ENCODE peak calls at places on chromosomes 4 and X, in four cellular contexts. C is IMR-90; Y is GM23248; W is CD4-positive, CD25-positive, alpha-beta regulatory T cell. P is an unnamed sample.

GRCh38 chrX:12758291-12758690 is 32.9 kb upstream of the PRPS2 start:
- DNase-seq in C (no peak), Y (peak; percentile 8), W (no peak), P (no peak)

GRCh38 chr4:80812145-80812544 is 218.4 kb upstream of the BMP3 start:
- DNase-seq in C (no peak), Y (no peak), W (no peak), P (no peak)

GRCh38 chr4:111847256-111848108 is 297.8 kb upstream of the FAM241A start:
- DNase-seq in C (no peak), Y (peak; percentile 18), W (no peak), P (no peak)

GRCh38 chr4:65508169-65508568 is 162.1 kb downstream of the EPHA5 start:
- DNase-seq in C (peak; percentile 16), Y (peak; percentile 40), W (no peak), P (peak; percentile 90)

GRCh38 chr4:174225247-174226054 is 58.0 kb downstream of the FBXO8 start:
- DNase-seq in C (no peak), Y (no peak), W (no peak), P (no peak)

GRCh38 chrX:149908727-149909126 is 20.6 kb upstream of the HSFX4 start:
- DNase-seq in C (no peak), Y (no peak), W (no peak), P (no peak)

GRCh38 chrX:110667706-110668105 is 127.9 kb downstream of the CHRDL1 start:
- DNase-seq in C (no peak), Y (no peak), W (no peak), P (no peak)

GRCh38 chrX:40272141-40272540 is 174.4 kb upstream of the BCOR start:
- DNase-seq in C (no peak), Y (peak; percentile 8), W (no peak), P (no peak)

GRCh38 chr4:83548151-83548905 is 12.4 kb downstream of the GPAT3 start:
- DNase-seq in C (peak; percentile 97), Y (peak; percentile 98), W (no peak), P (peak; percentile 88)

GRCh38 chr4:8319731-8320385 is 50.3 kb downstream of the HTRA3 start:
- DNase-seq in C (no peak), Y (no peak), W (no peak), P (no peak)

GRCh38 chr4:98996056-98996941 is 778 bp downstream of the METAP1 start:
- DNase-seq in C (peak; percentile 55), Y (peak; percentile 73), W (no peak), P (peak; percentile 29)

GRCh38 chr4:186486172-186486571 is 69.2 kb downstream of the MTNR1A start:
- DNase-seq in C (peak; percentile 4), Y (peak; percentile 6), W (no peak), P (no peak)

GRCh38 chr4:141810038-141810701 is 173.8 kb downstream of the IL15 start:
- DNase-seq in C (peak; percentile 26), Y (no peak), W (no peak), P (no peak)

GRCh38 chr4:13542577-13543042 is 1.7 kb downstream of the NKX3-2 start:
- DNase-seq in C (no peak), Y (no peak), W (no peak), P (no peak)

GRCh38 chrX:135086197-135086854 is 34.0 kb downstream of the ETDB start:
- DNase-seq in C (peak; percentile 61), Y (peak; percentile 78), W (peak; percentile 28), P (peak; percentile 59)

GRCh38 chr4:120733968-120734367 is 188.6 kb downstream of the PRDM5 start:
- DNase-seq in C (no peak), Y (no peak), W (no peak), P (no peak)

GRCh38 chr4:7911044-7911578 is 28.6 kb downstream of the AFAP1 start:
- DNase-seq in C (peak; percentile 95), Y (peak; percentile 98), W (no peak), P (no peak)

GRCh38 chr4:80362578-80363181 is 27.1 kb downstream of the CFAP299 start:
- DNase-seq in C (peak; percentile 51), Y (peak; percentile 61), W (peak; percentile 13), P (peak; percentile 4)

GRCh38 chr4:75289843-75290616 is 224.2 kb downstream of the RCHY1 start:
- DNase-seq in C (no peak), Y (peak; percentile 19), W (no peak), P (no peak)

GRCh38 chr4:108342325-108342986 is 173.7 kb upstream of the LEF1 start:
- DNase-seq in C (no peak), Y (no peak), W (no peak), P (no peak)

GRCh38 chr4:36773467-36773866 is 471.1 kb upstream of the NWD2 start:
- DNase-seq in C (no peak), Y (no peak), W (no peak), P (no peak)

GRCh38 chr4:46931981-46932380 is 22.9 kb upstream of the COX7B2 start:
- DNase-seq in C (peak; percentile 70), Y (peak; percentile 37), W (no peak), P (peak; percentile 35)

GRCh38 chr4:13432453-13432852 is 51.7 kb downstream of the RAB28 start:
- DNase-seq in C (peak; percentile 39), Y (no peak), W (no peak), P (no peak)

GRCh38 chrX:153474718-153475117 is 4.3 kb upstream of the HAUS7 start:
- DNase-seq in C (peak; percentile 46), Y (peak; percentile 83), W (peak; percentile 39), P (peak; percentile 88)

GRCh38 chr4:13261486-13262257 is 222.5 kb downstream of the RAB28 start:
- DNase-seq in C (no peak), Y (no peak), W (no peak), P (no peak)

GRCh38 chr4:57151481-57151880 is 41.3 kb upstream of the IGFBP7 start:
- DNase-seq in C (no peak), Y (no peak), W (no peak), P (peak; percentile 44)

GRCh38 chr4:30802622-30803323 is 82.6 kb downstream of the PCDH7 start:
- DNase-seq in C (peak; percentile 38), Y (peak; percentile 4), W (no peak), P (peak; percentile 75)

GRCh38 chr4:53702334-53703266 is 111.3 kb upstream of the LNX1 start:
- DNase-seq in C (peak; percentile 77), Y (peak; percentile 86), W (no peak), P (peak; percentile 71)

GRCh38 chrX:139058831-139059495 is 347.4 kb upstream of the FGF13 start:
- DNase-seq in C (no peak), Y (peak; percentile 51), W (no peak), P (no peak)

GRCh38 chr4:38124961-38125360 is 164.8 kb downstream of the PTTG2 start:
- DNase-seq in C (no peak), Y (no peak), W (no peak), P (no peak)

GRCh38 chr4:119652978-119653377 is 24.4 kb upstream of the PDE5A start:
- DNase-seq in C (peak; percentile 93), Y (peak; percentile 52), W (no peak), P (no peak)

GRCh38 chrX:46488712-46489111 is 56.5 kb downstream of the ZNF674 start:
- DNase-seq in C (no peak), Y (no peak), W (no peak), P (no peak)

DNA sequence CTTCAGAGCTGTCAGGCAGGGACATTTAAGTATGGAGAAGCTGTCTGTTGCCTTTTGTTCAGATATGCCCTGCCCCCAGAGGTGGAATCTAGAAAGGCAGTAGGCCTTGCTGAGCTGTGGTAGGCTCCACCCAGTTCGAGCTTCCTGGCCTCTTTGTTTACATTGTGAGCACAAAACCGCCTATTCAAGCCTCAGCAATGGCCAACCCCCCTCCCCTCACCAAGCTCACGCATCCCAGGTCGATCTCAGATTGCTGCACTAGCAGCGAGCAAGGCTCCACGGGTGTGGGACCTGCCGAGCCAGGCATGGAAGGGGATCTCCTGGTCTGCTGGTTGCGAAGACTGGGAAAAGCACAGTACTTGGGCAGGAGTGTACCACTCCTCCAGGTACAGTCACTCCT is 59.3 kb downstream of the ZNF674 start:
- DNase-seq in C (no peak), Y (no peak), W (no peak), P (no peak)
- H3K9me3 ChIP-seq in C (peaks cover 6% of the 10 kb centered on the region), Y (no peaks in the 10 kb centered on the region), W (no peaks in the 10 kb centered on the region), P (no peaks in the 10 kb centered on the region)

GRCh38 chrX:68570598-68570997 is 71.7 kb downstream of the YIPF6 start:
- DNase-seq in C (no peak), Y (no peak), W (no peak), P (no peak)
- H3K9me3 ChIP-seq in C (no peaks in the 10 kb centered on the region), Y (no peaks in the 10 kb centered on the region), W (no peaks in the 10 kb centered on the region), P (no peaks in the 10 kb centered on the region)

GRCh38 chr4:14641871-14642270 is 360.4 kb upstream of the CPEB2 start:
- DNase-seq in C (no peak), Y (no peak), W (no peak), P (no peak)
- H3K9me3 ChIP-seq in C (peaks cover 2% of the 10 kb centered on the region), Y (no peaks in the 10 kb centered on the region), W (no peaks in the 10 kb centered on the region), P (peaks cover 4% of the 10 kb centered on the region)

DNA sequence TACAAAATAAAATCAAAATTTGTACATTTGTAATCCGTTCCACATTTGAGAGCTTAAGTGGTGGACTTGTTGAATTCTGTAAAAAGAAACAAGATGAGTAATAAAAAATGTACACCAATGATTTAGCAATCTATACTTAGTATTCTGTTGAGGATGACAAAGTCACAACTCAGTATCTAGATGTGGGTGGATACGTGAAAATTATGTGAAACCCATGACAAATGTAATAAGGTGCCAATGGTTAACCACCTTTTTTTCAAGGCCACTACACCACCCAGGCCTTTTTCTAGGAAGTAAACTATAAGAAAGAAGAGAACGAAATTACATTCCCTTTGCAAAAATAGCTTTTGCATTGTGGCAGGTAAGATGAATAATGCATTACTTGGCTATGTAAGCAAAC is 77.0 kb downstream of the ATP8A1 start:
- DNase-seq in C (no peak), Y (no peak), W (no peak), P (no peak)
- H3K9me3 ChIP-seq in C (no peaks in the 10 kb centered on the region), Y (no peaks in the 10 kb centered on the region), W (no peaks in the 10 kb centered on the region), P (no peaks in the 10 kb centered on the region)

GRCh38 chr4:139691-140090 is 15.4 kb downstream of the ZNF718 start:
- DNase-seq in C (no peak), Y (no peak), W (no peak), P (no peak)

DNA sequence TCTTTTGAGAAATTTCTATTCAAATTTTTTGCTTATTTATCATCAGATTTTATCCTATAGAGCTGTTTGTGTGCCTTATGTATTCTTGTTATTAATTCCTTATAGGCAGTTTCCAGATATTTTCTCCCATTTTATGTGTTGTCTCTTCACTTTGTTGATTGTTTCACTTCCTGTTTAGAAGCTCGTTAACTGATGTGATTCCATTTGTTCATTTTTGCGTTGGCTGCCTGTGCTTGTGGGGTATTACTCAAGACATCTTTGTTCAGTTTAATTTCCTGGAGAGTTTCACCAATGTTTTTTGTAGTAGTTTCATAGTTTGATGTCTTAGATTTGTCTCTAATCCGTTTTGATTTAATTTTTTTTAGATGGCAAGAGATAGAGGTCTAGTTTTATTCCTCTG is 14.6 kb downstream of the ZNF718 start:
- DNase-seq in C (no peak), Y (no peak), W (no peak), P (no peak)
- H3K9me3 ChIP-seq in C (peaks cover 45% of the 10 kb centered on the region), Y (peaks cover under 1% of the 10 kb centered on the region), W (peaks cover 99% of the 10 kb centered on the region), P (peaks cover 4% of the 10 kb centered on the region)

GRCh38 chrX:79107891-79108718 is 36.4 kb upstream of the GPR174 start:
- DNase-seq in C (no peak), Y (no peak), W (no peak), P (peak; percentile 37)
- H3K9me3 ChIP-seq in C (no peaks in the 10 kb centered on the region), Y (no peaks in the 10 kb centered on the region), W (no peaks in the 10 kb centered on the region), P (no peaks in the 10 kb centered on the region)